ENCODE peak calls at places on chromosome 18, in four cellular contexts. H is endothelial cell of umbilical vein; Z is CD8-positive, alpha-beta T cell; L is OCI-LY7. W is an unnamed sample.
A peak's percentile ranks its signal among the peaks of the same experiment; 100 is the strongest.

GRCh38 chr18:58858591-58859468 is 5.8 kb upstream of the ZNF532 start:
- DNase-seq in L (no peak), Z (no peak), H (no peak), W (no peak)

GRCh38 chr18:67932261-67932660 is 415.7 kb upstream of the DSEL start:
- DNase-seq in L (no peak), Z (no peak), H (no peak), W (no peak)

GRCh38 chr18:12863687-12864086 is 20.4 kb downstream of the PTPN2 start:
- DNase-seq in L (no peak), Z (no peak), H (no peak), W (no peak)

GRCh38 chr18:12287131-12287681 is 20.8 kb upstream of the TUBB6 start:
- DNase-seq in Z (no peak), L (no peak), H (no peak), W (no peak)

GRCh38 chr18:76494181-76494540 is 881 bp downstream of the ZNF516 start:
- DNase-seq in L (peak; percentile 37), Z (peak; percentile 17), H (no peak), W (peak; percentile 33)

GRCh38 chr18:50578651-50579050 is 18.8 kb downstream of the MAPK4 start:
- DNase-seq in H (no peak), L (no peak), Z (no peak), W (no peak)

GRCh38 chr18:47334966-47335365 is 83.5 kb upstream of the SKOR2 start:
- DNase-seq in Z (no peak), L (no peak), H (no peak), W (no peak)

GRCh38 chr18:79540161-79540913 is 139.3 kb upstream of the CTDP1 start:
- DNase-seq in L (no peak), H (no peak), Z (no peak), W (no peak)

GRCh38 chr18:5914971-5915370 is 19.6 kb upstream of the TMEM200C start:
- DNase-seq in H (no peak), Z (no peak), L (no peak), W (no peak)

GRCh38 chr18:10907749-10908148 is 241.6 kb downstream of the PIEZO2 start:
- DNase-seq in Z (no peak), L (no peak), H (no peak), W (no peak)

GRCh38 chr18:10916865-10917264 is 232.5 kb downstream of the PIEZO2 start:
- DNase-seq in H (no peak), Z (no peak), L (no peak), W (no peak)

GRCh38 chr18:10916387-10916786 is 233.0 kb downstream of the PIEZO2 start:
- DNase-seq in Z (no peak), H (no peak), L (no peak), W (no peak)

GRCh38 chr18:10908760-10909159 is 240.6 kb downstream of the PIEZO2 start:
- DNase-seq in Z (no peak), H (no peak), L (no peak), W (no peak)

DNA sequence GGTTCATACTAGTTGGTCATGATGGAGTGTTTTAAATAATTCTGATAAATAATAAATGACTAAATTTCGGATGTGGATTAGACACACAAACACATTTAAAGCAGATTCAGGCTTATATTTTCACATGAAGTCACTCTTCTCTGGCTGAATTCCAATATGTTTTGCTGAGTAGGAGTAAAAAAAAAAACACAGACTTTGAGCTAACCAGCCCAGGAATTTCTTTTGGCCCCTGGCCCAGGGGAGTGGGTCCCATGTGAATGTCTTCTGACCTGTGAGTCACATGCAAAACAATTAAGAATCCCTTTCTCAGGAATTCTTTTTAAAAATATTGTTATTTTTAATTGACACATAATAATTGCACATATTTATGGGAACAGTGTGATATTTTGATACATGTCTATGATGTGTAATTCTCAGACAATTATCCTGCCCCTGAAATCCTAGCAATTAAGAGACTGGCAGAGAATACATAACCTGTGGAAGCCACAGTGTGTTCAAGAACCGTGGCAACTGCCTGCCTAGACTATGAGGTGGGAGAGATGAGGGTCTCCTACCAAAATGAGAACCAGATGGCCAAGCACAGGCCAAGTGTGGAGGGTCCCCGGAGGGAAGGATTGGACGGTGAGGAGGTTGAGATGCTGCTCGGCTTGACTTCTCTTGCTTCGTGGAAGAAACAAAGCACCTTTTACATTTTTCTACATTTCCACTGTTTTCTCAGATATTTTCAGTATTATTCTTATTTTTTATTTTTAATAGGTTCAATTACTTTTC is 236.4 kb downstream of the PIEZO2 start:
- DNase-seq in H (peak; percentile 97), L (no peak), Z (no peak), W (no peak)
- H3K4me3 ChIP-seq in H (no peak overlapping the region), L (no peak overlapping the region), Z (no peak overlapping the region), W (no peak overlapping the region)

DNA sequence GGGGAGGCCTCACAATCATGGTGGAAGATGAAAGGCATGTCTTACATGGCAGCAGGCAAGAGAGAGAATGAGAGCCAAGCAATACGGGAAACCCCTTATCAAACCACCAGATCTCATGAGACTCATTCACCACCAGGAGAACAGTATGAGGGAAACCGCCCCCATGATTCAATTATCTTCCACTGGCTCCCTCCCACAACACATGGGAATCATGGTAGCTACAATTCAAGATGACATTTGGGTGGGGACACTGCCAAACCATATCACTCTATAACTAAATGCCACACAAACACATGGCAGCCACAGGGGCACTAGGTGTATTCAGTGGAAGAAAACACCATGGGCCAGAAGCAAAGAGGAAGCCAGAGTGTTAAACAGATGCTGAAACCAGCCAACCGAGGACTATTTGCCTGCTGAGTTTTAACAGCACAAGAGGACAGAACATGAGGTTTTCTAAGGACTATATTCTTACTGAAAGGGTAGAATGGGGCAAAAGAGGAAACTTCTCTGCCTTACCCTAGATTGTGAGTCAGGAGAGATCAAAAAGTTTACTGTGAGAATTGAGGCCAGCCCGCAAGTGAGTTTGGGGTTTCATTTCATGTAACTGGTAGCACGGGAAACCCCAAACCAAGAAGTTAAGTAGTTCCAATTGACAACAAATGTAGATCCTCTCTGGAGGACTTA is 49.2 kb downstream of the SIGLEC15 start:
- DNase-seq in H (no peak), Z (peak; percentile 39), L (peak; percentile 44), W (peak; percentile 31)
- H3K27ac ChIP-seq in H (no peak overlapping the region), Z (no peak overlapping the region), L (peak overlapping the region; percentile 59), W (peak overlapping the region; percentile 20)

GRCh38 chr18:10197097-10197496 is 257.3 kb upstream of the APCDD1 start:
- DNase-seq in L (no peak), H (no peak), Z (no peak), W (no peak)

GRCh38 chr18:10202947-10203346 is 251.5 kb upstream of the APCDD1 start:
- DNase-seq in H (no peak), L (no peak), Z (no peak), W (no peak)

GRCh38 chr18:10201655-10202054 is 252.8 kb upstream of the APCDD1 start:
- DNase-seq in H (no peak), Z (no peak), L (no peak), W (no peak)

GRCh38 chr18:10205136-10205535 is 249.3 kb upstream of the APCDD1 start:
- DNase-seq in Z (no peak), L (no peak), H (no peak), W (no peak)

DNA sequence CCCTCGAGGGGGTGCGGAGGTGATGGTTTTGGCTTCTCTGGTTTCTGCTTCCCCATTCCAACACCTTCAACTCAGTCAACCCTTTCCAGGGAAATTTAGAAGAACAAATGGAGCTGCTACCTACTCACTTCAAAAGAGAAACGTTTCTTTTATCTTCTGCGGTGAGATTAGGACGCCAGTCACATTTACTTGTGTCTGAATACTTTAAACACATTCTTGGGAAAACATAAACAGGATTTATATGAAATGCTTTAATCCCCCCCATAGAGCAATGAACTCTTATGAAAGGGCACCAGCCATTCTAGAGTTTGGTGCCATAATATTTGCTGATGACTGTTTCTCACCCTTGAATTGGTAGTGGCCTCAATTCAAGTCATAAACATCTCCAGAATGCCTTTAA is 253.2 kb upstream of the APCDD1 start:
- DNase-seq in L (no peak), H (no peak), Z (no peak), W (no peak)
- H3K4me3 ChIP-seq in L (no peak overlapping the region), H (no peak overlapping the region), Z (no peak overlapping the region), W (no peak overlapping the region)

GRCh38 chr18:22728481-22729105 is 204.5 kb upstream of the RBBP8 start:
- DNase-seq in H (no peak), L (no peak), Z (no peak), W (no peak)
- H3K27ac ChIP-seq in H (no peak overlapping the region), L (no peak overlapping the region), Z (no peak overlapping the region), W (no peak overlapping the region)

DNA sequence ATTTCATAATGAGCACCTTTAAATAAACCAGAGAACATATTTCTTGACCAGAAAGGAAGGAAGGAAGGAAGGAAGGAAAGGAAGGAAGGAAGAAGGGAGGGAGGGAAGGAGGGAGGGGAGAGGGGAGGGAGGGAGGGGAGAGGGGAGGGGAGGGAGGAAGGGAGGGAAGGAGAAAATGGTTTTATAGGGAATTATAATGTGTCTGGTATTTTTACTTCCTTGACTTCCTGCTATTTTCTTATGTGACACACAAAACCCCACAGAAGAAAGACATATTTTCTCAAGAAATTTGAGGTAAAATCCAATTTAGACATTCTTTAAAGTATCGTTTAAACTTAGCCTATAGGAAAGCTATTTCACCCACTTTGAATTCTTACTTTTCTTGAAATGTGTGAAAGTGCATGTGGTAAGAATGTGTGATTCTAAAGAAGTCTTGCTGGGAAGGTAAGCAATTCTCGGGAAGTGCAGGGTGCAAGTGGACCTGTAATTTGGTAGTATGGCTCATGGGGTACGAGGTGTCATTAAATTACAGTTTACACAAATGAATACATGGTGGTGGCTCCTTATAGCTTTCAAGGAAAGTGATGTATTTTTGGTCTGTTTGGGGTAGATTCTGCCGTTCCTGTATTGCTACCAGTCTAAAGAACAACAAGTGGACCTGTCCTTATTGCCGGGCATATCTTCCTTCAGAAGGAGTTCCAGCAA is 18.0 kb downstream of the RNF125 start:
- DNase-seq in L (no peak), H (no peak), Z (no peak), W (no peak)
- H3K4me3 ChIP-seq in L (no peak overlapping the region), H (no peak overlapping the region), Z (no peak overlapping the region), W (no peak overlapping the region)